ENCODE peak calls at places on chromosomes 13 and 19, in ten cellular contexts. Q is T-helper 1 cell; T is CD8-positive, alpha-beta memory T cell; D is stimulated activated CD8-positive, alpha-beta memory T cell treated with anti-CD3 and anti-CD28 coated beads, Interleukin-4, amount 100 ng/mL, for 4 hours; C is GM13976; V is AG08396; K is ELR; J is posterior cingulate gyrus; L is left cardiac atrium; N is nephron progenitor cell. O is an unnamed sample.

GRCh38 chr13:47794963-47795362 is 206.1 kb downstream of the SUCLA2 start:
- DNase-seq in Q (no peak), T (no peak), D (no peak), C (peak), V (peak), K (peak), J (no peak), L (no peak), N (no peak), O (peak)

GRCh38 chr19:53254451-53255341 is at the start of gene ZNF677:
- DNase-seq in Q (peak), T (peak), D (peak), C (peak), V (peak), K (peak), J (peak), L (peak), N (peak), O (peak)

GRCh38 chr19:23810496-23810895 is 51.8 kb upstream of the ZNF681 start:
- DNase-seq in Q (no peak), T (no peak), D (no peak), C (no peak), V (no peak), K (peak), J (no peak), L (no peak), N (no peak), O (no peak)

GRCh38 chr13:30078059-30078458 is 227.6 kb upstream of the UBL3 start:
- DNase-seq in Q (no peak), T (no peak), D (no peak), C (no peak), V (no peak), K (no peak), J (no peak), L (no peak), N (no peak), O (no peak)

GRCh38 chr13:24271611-24272451 is 37.5 kb upstream of the C1QTNF9 start:
- DNase-seq in Q (peak), T (peak), D (no peak), C (peak), V (peak), K (peak), J (peak), L (peak), N (no peak), O (peak)

GRCh38 chr13:57739089-57739488 is 107.5 kb downstream of the PCDH17 start:
- DNase-seq in Q (no peak), T (no peak), D (no peak), C (no peak), V (no peak), K (no peak), J (no peak), L (no peak), N (no peak), O (no peak)

GRCh38 chr19:43652546-43652874 is 12.9 kb upstream of the CADM4 start:
- DNase-seq in Q (no peak), T (no peak), D (no peak), C (no peak), V (no peak), K (no peak), J (no peak), L (no peak), N (no peak), O (no peak)

GRCh38 chr13:33272531-33273124 is 12.9 kb downstream of the STARD13 start:
- DNase-seq in Q (no peak), T (no peak), D (no peak), C (no peak), V (no peak), K (peak), J (no peak), L (no peak), N (no peak), O (peak)

GRCh38 chr13:99792079-99792921 is 179.3 kb downstream of the ZIC5 start:
- DNase-seq in Q (no peak), T (no peak), D (no peak), C (no peak), V (no peak), K (no peak), J (no peak), L (no peak), N (no peak), O (no peak)

GRCh38 chr13:48000559-48001126 is 430 bp downstream of the SUCLA2 start:
- DNase-seq in Q (no peak), T (no peak), D (no peak), C (peak), V (peak), K (peak), J (no peak), L (no peak), N (peak), O (peak)

GRCh38 chr13:103953859-103954258 is 887.6 kb upstream of the SLC10A2 start:
- DNase-seq in Q (no peak), T (no peak), D (no peak), C (no peak), V (no peak), K (no peak), J (peak), L (no peak), N (no peak), O (no peak)

GRCh38 chr13:36818483-36819063 is 449 bp upstream of the RFXAP start:
- DNase-seq in Q (no peak), T (no peak), D (no peak), C (no peak), V (no peak), K (no peak), J (no peak), L (no peak), N (no peak), O (peak)

GRCh38 chr13:27349458-27349857 is 75.0 kb upstream of the GTF3A start:
- DNase-seq in Q (no peak), T (no peak), D (no peak), C (no peak), V (no peak), K (no peak), J (no peak), L (no peak), N (no peak), O (no peak)

GRCh38 chr13:112982281-112983041 is 13.4 kb downstream of the MCF2L start:
- DNase-seq in Q (no peak), T (no peak), D (no peak), C (no peak), V (no peak), K (no peak), J (no peak), L (no peak), N (no peak), O (no peak)